ENCODE peak calls at places on chromosomes 12 and 14, in nine cellular contexts. D is mammary epithelial cell, K is heart left ventricle, Z is left ventricle myocardium inferior, Q is osteoblast, V is GM12878, C is suprapubic skin, G is tibial nerve, P is tibial artery. U is an unnamed sample.

GRCh38 chr12:57616383-57617101 is 5.3 kb downstream of the ARHGEF25 start:
- DNase-seq in C (no peak), Q (peak), K (no peak), D (peak), G (no peak), Z (no peak), P (no peak), V (no peak), U (no peak)

GRCh38 chr12:32947203-32947795 is 50.7 kb upstream of the PKP2 start:
- DNase-seq in C (no peak), G (no peak), P (no peak), Q (no peak), Z (no peak), K (no peak), D (peak), V (no peak), U (no peak)

GRCh38 chr14:81955123-81955522 is 421.5 kb upstream of the SEL1L start:
- DNase-seq in V (no peak), Z (no peak), G (no peak), P (no peak), D (no peak), Q (no peak), C (no peak), K (no peak), U (no peak)

GRCh38 chr14:99468836-99469592 is 11.6 kb downstream of the SETD3 start:
- DNase-seq in V (no peak), P (no peak), K (no peak), C (no peak), D (no peak), G (no peak), Q (no peak), Z (no peak), U (no peak)

GRCh38 chr12:89703768-89704167 is 4.9 kb downstream of the ATP2B1 start:
- DNase-seq in K (no peak), Q (no peak), D (peak), C (no peak), V (no peak), G (no peak), P (no peak), Z (no peak), U (no peak)

GRCh38 chr12:68106160-68106559 is 53.4 kb downstream of the IFNG start:
- DNase-seq in D (peak), C (no peak), P (no peak), Q (peak), V (no peak), K (no peak), G (no peak), Z (no peak), U (no peak)

GRCh38 chr12:96770239-96770780 is 136.7 kb upstream of the NEDD1 start:
- DNase-seq in Z (no peak), K (no peak), D (no peak), P (no peak), G (no peak), V (no peak), C (no peak), Q (peak), U (no peak)

GRCh38 chr12:77151030-77151429 is 85.7 kb upstream of the E2F7 start:
- DNase-seq in K (no peak), G (no peak), C (no peak), P (no peak), Q (no peak), Z (no peak), V (no peak), D (peak), U (no peak)

GRCh38 chr12:27015730-27016076 is 1.5 kb upstream of the TM7SF3 start:
- DNase-seq in K (no peak), G (no peak), P (no peak), D (peak), V (no peak), Z (no peak), C (no peak), Q (no peak), U (no peak)

GRCh38 chr14:95597784-95598204 is 62.9 kb downstream of the GLRX5 start:
- DNase-seq in K (no peak), Q (peak), C (no peak), Z (no peak), V (no peak), P (no peak), G (no peak), D (peak), U (no peak)

GRCh38 chr12:119704065-119704747 is 36.3 kb downstream of the PRKAB1 start:
- DNase-seq in G (no peak), Q (peak), P (no peak), D (no peak), K (no peak), Z (peak), V (no peak), C (no peak), U (no peak)

GRCh38 chr12:43914923-43915468 is 79.1 kb downstream of the TMEM117 start:
- DNase-seq in Q (no peak), G (no peak), V (no peak), Z (no peak), P (no peak), K (no peak), D (no peak), C (no peak), U (no peak)

DNA sequence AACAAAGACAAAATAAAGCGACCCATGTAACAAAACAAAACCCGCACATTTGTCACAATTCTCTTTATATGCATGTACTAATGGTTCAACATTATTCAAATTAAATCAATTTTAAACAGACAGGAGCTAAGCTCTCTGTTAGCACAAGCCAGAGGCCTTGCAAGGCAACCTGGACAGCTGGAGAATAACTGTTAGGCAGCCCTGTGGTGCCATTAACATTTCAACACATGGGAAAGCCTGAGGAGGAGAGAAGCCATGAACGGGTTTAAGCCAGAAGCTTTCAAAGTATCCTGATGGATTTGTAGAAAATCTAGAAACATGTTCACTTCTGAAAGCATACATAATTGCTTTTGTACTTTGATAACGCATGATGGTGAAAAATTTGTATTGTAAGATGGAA is 34.3 kb downstream of the PSMC1 start:
- DNase-seq in G (no peak), D (no peak), V (no peak), K (no peak), P (no peak), Q (no peak), C (no peak), Z (no peak), U (no peak)
- H3K27ac ChIP-seq in G (peak), D (no peak), V (no peak), K (no peak), P (no peak), Q (no peak), C (no peak), Z (no peak), U (no peak)

DNA sequence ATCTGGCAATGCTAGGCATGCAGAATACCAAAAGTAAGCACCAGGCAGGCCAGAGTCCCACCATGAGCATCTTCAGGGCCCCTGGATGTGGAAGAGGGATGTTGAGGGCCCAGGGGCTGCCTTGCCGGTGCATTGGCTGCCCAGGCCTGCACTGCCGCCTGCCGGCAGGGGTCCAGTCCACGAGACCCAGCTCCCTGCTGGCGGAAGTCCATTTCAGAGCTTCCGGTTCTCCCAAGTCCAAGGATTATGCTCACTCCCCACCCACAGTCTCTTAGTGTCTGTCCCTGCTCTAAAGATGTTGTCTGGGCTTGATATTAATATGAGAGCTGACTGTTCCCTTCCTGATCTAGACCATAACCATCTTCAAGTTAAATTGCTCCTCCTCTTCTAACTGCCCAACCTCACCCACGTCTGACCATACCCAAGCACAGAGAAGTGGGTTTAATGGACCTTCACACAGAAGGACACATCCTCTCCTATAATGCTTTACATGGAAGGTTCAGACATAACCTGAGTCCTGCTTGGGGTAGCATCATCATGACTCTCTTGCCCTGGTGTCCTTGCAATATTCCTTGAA is 117.4 kb downstream of the DAD1 start:
- DNase-seq in Q (peak), Z (peak), C (no peak), P (no peak), K (peak), V (no peak), D (peak), G (no peak), U (no peak)
- TF ChIP-seq CTCF in Q (peak), Z (peak), C (no peak), P (peak), K (peak), V (peak), D (peak), G (peak), U (peak)

GRCh38 chr12:15589328-15590032 is 199.7 kb downstream of the EPS8 start:
- DNase-seq in K (no peak), Z (no peak), P (no peak), C (no peak), V (no peak), Q (no peak), D (no peak), G (no peak), U (no peak)
- H3K4me3 ChIP-seq in K (no peak), Z (no peak), P (peak), C (no peak), V (no peak), Q (peak), D (no peak), G (no peak), U (no peak)

GRCh38 chr12:12297201-12297830 is 30.5 kb upstream of the LRP6 start:
- DNase-seq in D (no peak), G (no peak), P (no peak), K (no peak), V (no peak), Z (no peak), C (no peak), Q (no peak), U (no peak)
- H3K27ac ChIP-seq in D (no peak), G (no peak), P (no peak), K (no peak), V (no peak), Z (no peak), C (no peak), Q (no peak), U (no peak)

U was measured in ascending aorta.